ENCODE peak calls at places on chromosomes 2 and 18, in eight cellular contexts. F, U, V, D, O, B, K and H are unnamed samples.

GRCh38 chr2:1824202-1824905 is 80.0 kb upstream of the PXDN start:
- DNase-seq in F (peak), U (peak), V (no peak), D (no peak), O (no peak), B (no peak), K (no peak), H (no peak)

GRCh38 chr2:217338306-217338916 is 478.5 kb upstream of the TNP1 start:
- DNase-seq in F (no peak), U (peak), V (peak), D (peak), O (no peak), B (no peak), K (no peak), H (no peak)

GRCh38 chr2:129702773-129703172 is 276.7 kb upstream of the RAB6C start:
- DNase-seq in F (no peak), U (no peak), V (no peak), D (no peak), O (no peak), B (no peak), K (no peak), H (no peak)

GRCh38 chr2:48313036-48313877 is 216.7 kb upstream of the STON1 start:
- DNase-seq in F (no peak), U (no peak), V (no peak), D (peak), O (no peak), B (no peak), K (no peak), H (no peak)

GRCh38 chr2:151315381-151315903 is 26.0 kb upstream of the NMI start:
- DNase-seq in F (no peak), U (peak), V (peak), D (peak), O (no peak), B (no peak), K (no peak), H (no peak)

GRCh38 chr18:24055009-24055804 is 40.7 kb downstream of the TTC39C start:
- DNase-seq in F (no peak), U (no peak), V (peak), D (no peak), O (no peak), B (no peak), K (no peak), H (no peak)

GRCh38 chr2:27715318-27716165 is 51.9 kb downstream of the SLC4A1AP start:
- DNase-seq in F (peak), U (peak), V (peak), D (peak), O (no peak), B (no peak), K (no peak), H (no peak)

GRCh38 chr18:53526092-53526491 is 698.4 kb downstream of the MBD2 start:
- DNase-seq in F (no peak), U (no peak), V (no peak), D (no peak), O (no peak), B (no peak), K (no peak), H (no peak)

GRCh38 chr2:20062615-20063545 is 11.5 kb upstream of the LAPTM4A start:
- DNase-seq in F (peak), U (peak), V (no peak), D (peak), O (no peak), B (no peak), K (no peak), H (no peak)

GRCh38 chr2:28068098-28068497 is 177.6 kb downstream of the BABAM2 start:
- DNase-seq in F (no peak), U (no peak), V (no peak), D (peak), O (no peak), B (no peak), K (no peak), H (no peak)

GRCh38 chr18:37305084-37305483 is 260.5 kb downstream of the CELF4 start:
- DNase-seq in F (no peak), U (no peak), V (peak), D (peak), O (no peak), B (no peak), K (no peak), H (no peak)

GRCh38 chr18:48799724-48800315 is 150.9 kb downstream of the SMAD7 start:
- DNase-seq in F (no peak), U (no peak), V (no peak), D (no peak), O (no peak), B (no peak), K (no peak), H (no peak)

GRCh38 chr2:175383286-175383685 is 201.8 kb upstream of the ATP5MC3 start:
- DNase-seq in F (no peak), U (no peak), V (no peak), D (no peak), O (no peak), B (no peak), K (no peak), H (no peak)

GRCh38 chr18:59232309-59233016 is 12.5 kb downstream of the GRP start:
- DNase-seq in F (no peak), U (no peak), V (peak), D (peak), O (no peak), B (no peak), K (no peak), H (no peak)

GRCh38 chr2:32915694-32916093 is 31.1 kb upstream of the LTBP1 start:
- DNase-seq in F (no peak), U (no peak), V (no peak), D (no peak), O (no peak), B (no peak), K (no peak), H (no peak)

GRCh38 chr2:236117396-236117795 is 50.8 kb downstream of the GBX2 start:
- DNase-seq in F (no peak), U (no peak), V (no peak), D (no peak), O (no peak), B (no peak), K (no peak), H (no peak)

GRCh38 chr18:52323802-52324201 is 16.2 kb upstream of the DCC start:
- DNase-seq in F (no peak), U (no peak), V (no peak), D (no peak), O (no peak), B (no peak), K (no peak), H (no peak)

GRCh38 chr2:4674007-4674406 is 970.6 kb downstream of the DCDC2C start:
- DNase-seq in F (no peak), U (no peak), V (no peak), D (peak), O (no peak), B (no peak), K (no peak), H (no peak)

GRCh38 chr2:15692551-15693377 is 101.1 kb downstream of the DDX1 start:
- DNase-seq in F (no peak), U (no peak), V (no peak), D (no peak), O (no peak), B (no peak), K (no peak), H (no peak)

GRCh38 chr2:10523406-10524189 is 75.5 kb upstream of the ODC1 start:
- DNase-seq in F (no peak), U (no peak), V (no peak), D (no peak), O (no peak), B (no peak), K (no peak), H (no peak)

GRCh38 chr2:220556658-220557057 is 929.2 kb downstream of the SLC4A3 start:
- DNase-seq in F (no peak), U (peak), V (no peak), D (no peak), O (no peak), B (no peak), K (no peak), H (no peak)

GRCh38 chr2:239003933-239004636 is 156.2 kb downstream of the TWIST2 start:
- DNase-seq in F (no peak), U (no peak), V (no peak), D (no peak), O (no peak), B (no peak), K (no peak), H (no peak)